ENCODE peak calls at places on chromosomes 12 and 14, in five cellular contexts. T is endothelial cell, G is sigmoid colon, L is glutamatergic neuron, W is cardiac fibroblast. P is an unnamed sample.

GRCh38 chr12:46443594-46444263 is 71.2 kb upstream of the SLC38A2 start:
- DNase-seq in T (no peak), G (no peak), L (no peak), W (no peak), P (no peak)

GRCh38 chr12:86137936-86138335 is 118.3 kb downstream of the MGAT4C start:
- DNase-seq in T (no peak), G (no peak), L (no peak), W (peak), P (no peak)

GRCh38 chr14:96086032-96086431 is 46.9 kb downstream of the C14orf132 start:
- DNase-seq in T (no peak), G (peak), L (peak), W (peak), P (no peak)

GRCh38 chr12:27198036-27198435 is 46.0 kb upstream of the STK38L start:
- DNase-seq in T (no peak), G (peak), L (peak), W (peak), P (no peak)

GRCh38 chr12:2372735-2373134 is 319.9 kb downstream of the CACNA1C start:
- DNase-seq in T (no peak), G (peak), L (no peak), W (no peak), P (no peak)

GRCh38 chr14:76382495-76382832 is 6.5 kb downstream of the ESRRB start:
- DNase-seq in T (no peak), G (no peak), L (no peak), W (no peak), P (no peak)

GRCh38 chr14:102540310-102541028 is 30.9 kb upstream of the ANKRD9 start:
- DNase-seq in T (no peak), G (no peak), L (no peak), W (peak), P (no peak)

GRCh38 chr12:23757541-23757962 is 191.9 kb downstream of the SOX5 start:
- DNase-seq in T (peak), G (no peak), L (no peak), W (no peak), P (no peak)

GRCh38 chr12:91109148-91109564 is 2.1 kb downstream of the LUM start:
- DNase-seq in T (peak), G (peak), L (peak), W (peak), P (no peak)

GRCh38 chr12:46921048-46921753 is 95.4 kb upstream of the SLC38A4 start:
- DNase-seq in T (no peak), G (no peak), L (no peak), W (peak), P (no peak)

GRCh38 chr12:116015525-116015924 is 262.0 kb downstream of the MED13L start:
- DNase-seq in T (no peak), G (no peak), L (no peak), W (peak), P (peak)

GRCh38 chr12:102933168-102933567 is 16.1 kb upstream of the PAH start:
- DNase-seq in T (no peak), G (no peak), L (no peak), W (no peak), P (no peak)

GRCh38 chr14:41490323-41490722 is 116.4 kb upstream of the LRFN5 start:
- DNase-seq in T (no peak), G (no peak), L (no peak), W (no peak), P (no peak)

GRCh38 chr14:71441142-71441541 is 491.1 kb upstream of the RGS6 start:
- DNase-seq in T (no peak), G (no peak), L (no peak), W (no peak), P (no peak)

GRCh38 chr12:46556105-46556559 is 183.6 kb upstream of the SLC38A2 start:
- DNase-seq in T (no peak), G (no peak), L (no peak), W (peak), P (peak)

GRCh38 chr12:48750769-48751356 is 34.4 kb upstream of the CCNT1 start:
- DNase-seq in T (no peak), G (no peak), L (no peak), W (no peak), P (no peak)

GRCh38 chr14:91876492-91876891 is 9.2 kb upstream of the TC2N start:
- DNase-seq in T (no peak), G (no peak), L (no peak), W (no peak), P (no peak)
- TF ChIP-seq CTCF in T (no peak), G (no peak), L (no peak), W (no peak), P (no peak)

DNA sequence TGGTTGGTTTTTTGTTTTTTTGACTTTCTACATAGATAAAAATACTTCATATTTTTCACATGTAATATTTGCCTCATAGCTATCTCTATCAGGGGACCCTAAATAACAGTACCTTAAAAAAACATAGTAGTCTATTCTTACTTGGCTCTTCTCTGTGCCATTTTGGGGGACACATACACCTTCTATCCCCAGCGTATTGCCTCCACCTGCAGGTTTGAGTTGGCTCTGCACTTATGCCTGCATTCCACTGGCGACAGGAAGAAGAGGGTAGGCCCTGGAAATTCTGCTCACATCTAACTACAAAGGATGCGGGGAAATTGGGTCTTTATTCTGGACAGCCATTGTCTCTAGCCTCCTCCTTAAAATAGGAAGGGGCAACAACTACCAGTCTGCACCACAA is 13.8 kb upstream of the IFI27L2 start:
- DNase-seq in T (peak), G (no peak), L (no peak), W (no peak), P (no peak)
- TF ChIP-seq CTCF in T (peak), G (no peak), L (no peak), W (peak), P (peak)

GRCh38 chr12:11812558-11813421 is 163.3 kb downstream of the ETV6 start:
- DNase-seq in T (peak), G (no peak), L (peak), W (peak), P (no peak)
- TF ChIP-seq CTCF in T (no peak), G (no peak), L (no peak), W (peak), P (no peak)

DNA sequence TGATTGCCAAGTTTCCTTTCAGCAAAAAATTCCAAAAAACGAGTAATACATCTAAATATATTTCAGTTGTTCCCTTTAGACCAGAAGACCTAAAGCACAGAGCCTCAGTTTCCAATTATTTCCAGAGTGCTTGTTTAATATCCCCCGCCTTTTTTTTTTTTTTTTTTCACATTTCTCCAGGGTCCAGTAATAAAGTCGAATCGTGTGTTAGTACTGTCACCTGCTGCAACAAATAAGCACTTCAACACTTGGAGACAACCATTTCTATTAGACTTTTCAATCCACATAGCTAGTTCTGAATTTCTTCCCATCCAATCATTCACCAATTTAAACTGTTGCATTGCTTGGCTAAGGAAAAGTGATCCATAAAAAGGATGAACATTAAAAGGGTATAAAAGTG is 13.6 kb downstream of the PDE6H start:
- DNase-seq in T (no peak), G (no peak), L (no peak), W (no peak), P (no peak)
- TF ChIP-seq CTCF in T (no peak), G (no peak), L (no peak), W (no peak), P (no peak)

GRCh38 chr12:124865728-124866127 is 2.1 kb upstream of the SCARB1 start:
- DNase-seq in T (no peak), G (no peak), L (no peak), W (no peak), P (no peak)
- TF ChIP-seq CTCF in T (no peak), G (no peak), L (no peak), W (no peak), P (no peak)

GRCh38 chr12:66273147-66273546 is 29.1 kb upstream of the HELB start:
- DNase-seq in T (no peak), G (no peak), L (no peak), W (no peak), P (no peak)
- TF ChIP-seq CTCF in T (no peak), G (no peak), L (no peak), W (no peak), P (no peak)